ENCODE peak calls at places on chromosomes 3 and 15, in six cellular contexts. H, O, Z, X, J and Q are unnamed samples.

GRCh38 chr3:148599478-148599877 is 98.2 kb upstream of the AGTR1 start:
- DNase-seq in H (no peak), O (no peak), Z (no peak), X (no peak), J (no peak), Q (no peak)

GRCh38 chr15:70327328-70328136 is 229.8 kb upstream of the TLE3 start:
- DNase-seq in H (no peak), O (no peak), Z (no peak), X (no peak), J (no peak), Q (no peak)

GRCh38 chr15:91889143-91889815 is 35.8 kb downstream of the SLCO3A1 start:
- DNase-seq in H (no peak), O (no peak), Z (no peak), X (no peak), J (no peak), Q (no peak)

GRCh38 chr15:66617137-66618090 is 51.6 kb upstream of the LCTL start:
- DNase-seq in H (peak), O (no peak), Z (no peak), X (no peak), J (no peak), Q (no peak)

GRCh38 chr3:148332509-148332908 is 365.2 kb upstream of the AGTR1 start:
- DNase-seq in H (no peak), O (no peak), Z (no peak), X (no peak), J (no peak), Q (no peak)

GRCh38 chr15:41231536-41231935 is 468 bp downstream of the CHP1 start:
- DNase-seq in H (no peak), O (no peak), Z (no peak), X (no peak), J (no peak), Q (no peak)

GRCh38 chr3:162641317-162641716 is 1144.7 kb downstream of the OTOL1 start:
- DNase-seq in H (no peak), O (no peak), Z (no peak), X (no peak), J (no peak), Q (no peak)

GRCh38 chr3:180980612-180981011 is 8.9 kb downstream of the DNAJC19 start:
- DNase-seq in H (no peak), O (no peak), Z (no peak), X (no peak), J (no peak), Q (no peak)

GRCh38 chr3:89227634-89228033 is 120.2 kb downstream of the EPHA3 start:
- DNase-seq in H (no peak), O (no peak), Z (no peak), X (no peak), J (no peak), Q (no peak)

GRCh38 chr15:37261685-37262084 is 161.3 kb upstream of the MEIS2 start:
- DNase-seq in H (no peak), O (no peak), Z (no peak), X (no peak), J (no peak), Q (no peak)

GRCh38 chr15:51227967-51228783 is 110.2 kb downstream of the CYP19A1 start:
- DNase-seq in H (peak), O (peak), Z (peak), X (peak), J (peak), Q (peak)

GRCh38 chr15:98755138-98755537 is 106.8 kb downstream of the IGF1R start:
- DNase-seq in H (no peak), O (no peak), Z (no peak), X (no peak), J (no peak), Q (no peak)

GRCh38 chr3:183247190-183247589 is 5.9 kb upstream of the B3GNT5 start:
- DNase-seq in H (no peak), O (no peak), Z (no peak), X (no peak), J (no peak), Q (no peak)

GRCh38 chr15:83106994-83107840 is at the start of gene TM6SF1:
- DNase-seq in H (no peak), O (peak), Z (no peak), X (no peak), J (peak), Q (peak)

GRCh38 chr3:187985636-187986035 is 168.3 kb upstream of the LPP start:
- DNase-seq in H (no peak), O (no peak), Z (no peak), X (no peak), J (no peak), Q (no peak)

GRCh38 chr3:11596387-11596786 is 47.3 kb downstream of the VGLL4 start:
- DNase-seq in H (no peak), O (no peak), Z (no peak), X (no peak), J (no peak), Q (no peak)

GRCh38 chr3:133466531-133467386 is 66.9 kb downstream of the BFSP2 start:
- DNase-seq in H (no peak), O (no peak), Z (no peak), X (no peak), J (no peak), Q (no peak)

GRCh38 chr15:41621200-41622193 is 38.7 kb upstream of the MGA start:
- DNase-seq in H (peak), O (no peak), Z (peak), X (peak), J (peak), Q (peak)

GRCh38 chr3:51975857-51976549 is 1.1 kb downstream of the ABHD14A start:
- DNase-seq in H (peak), O (peak), Z (no peak), X (no peak), J (no peak), Q (no peak)

GRCh38 chr15:58201536-58201935 is 63.4 kb downstream of the AQP9 start:
- DNase-seq in H (no peak), O (no peak), Z (no peak), X (no peak), J (no peak), Q (no peak)

GRCh38 chr3:147371141-147371540 is 35.2 kb downstream of the ZIC4 start:
- DNase-seq in H (no peak), O (no peak), Z (no peak), X (no peak), J (no peak), Q (no peak)

GRCh38 chr3:170725285-170725731 is 139.4 kb upstream of the SLC7A14 start:
- DNase-seq in H (no peak), O (no peak), Z (no peak), X (no peak), J (no peak), Q (no peak)

GRCh38 chr3:185558395-185558794 is 6.0 kb upstream of the LIPH start:
- DNase-seq in H (peak), O (peak), Z (no peak), X (no peak), J (no peak), Q (no peak)

GRCh38 chr15:79089331-79089889 is 1.2 kb downstream of the RASGRF1 start:
- DNase-seq in H (no peak), O (no peak), Z (no peak), X (no peak), J (peak), Q (no peak)

GRCh38 chr3:162263596-162263995 is 767.0 kb downstream of the OTOL1 start:
- DNase-seq in H (no peak), O (no peak), Z (no peak), X (no peak), J (no peak), Q (no peak)

GRCh38 chr15:80404057-80404718 is at the start of gene ARNT2:
- DNase-seq in H (no peak), O (no peak), Z (no peak), X (no peak), J (peak), Q (peak)

GRCh38 chr15:69129026-69129385 is 31.4 kb upstream of the GLCE start:
- DNase-seq in H (no peak), O (no peak), Z (no peak), X (no peak), J (no peak), Q (no peak)

GRCh38 chr15:69121198-69121828 is 39.1 kb upstream of the GLCE start:
- DNase-seq in H (no peak), O (no peak), Z (no peak), X (no peak), J (no peak), Q (no peak)

GRCh38 chr15:69127226-69127625 is 33.2 kb upstream of the GLCE start:
- DNase-seq in H (no peak), O (no peak), Z (no peak), X (no peak), J (no peak), Q (no peak)

GRCh38 chr15:69125236-69125635 is 35.2 kb upstream of the GLCE start:
- DNase-seq in H (no peak), O (no peak), Z (no peak), X (no peak), J (no peak), Q (no peak)

DNA sequence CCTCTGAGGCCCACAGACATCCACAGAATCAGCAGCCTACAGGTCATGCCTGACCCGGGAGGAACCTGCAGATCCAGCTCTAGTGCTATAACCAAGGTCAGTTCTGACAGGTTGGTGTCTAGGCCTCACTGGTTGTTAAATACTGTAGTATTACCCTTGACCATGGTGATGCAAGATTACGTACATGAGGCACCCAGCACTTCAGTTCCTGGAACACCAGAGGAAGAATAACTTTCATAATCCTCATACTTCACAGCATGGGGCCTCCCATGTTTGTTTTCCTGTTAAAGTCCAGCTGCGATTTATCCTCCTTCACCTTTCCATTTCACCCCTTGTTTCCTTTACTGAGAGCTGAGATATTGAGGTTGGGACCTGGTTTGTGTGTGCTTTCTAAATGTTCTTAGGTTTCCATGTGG is 34.4 kb upstream of the GLCE start:
- DNase-seq in H (peak), O (no peak), Z (no peak), X (no peak), J (no peak), Q (no peak)
- TF ChIP-seq POLR2AphosphoS5 in H (no peak), O (no peak), Z (no peak), X (no peak), J (no peak), Q (no peak)

DNA sequence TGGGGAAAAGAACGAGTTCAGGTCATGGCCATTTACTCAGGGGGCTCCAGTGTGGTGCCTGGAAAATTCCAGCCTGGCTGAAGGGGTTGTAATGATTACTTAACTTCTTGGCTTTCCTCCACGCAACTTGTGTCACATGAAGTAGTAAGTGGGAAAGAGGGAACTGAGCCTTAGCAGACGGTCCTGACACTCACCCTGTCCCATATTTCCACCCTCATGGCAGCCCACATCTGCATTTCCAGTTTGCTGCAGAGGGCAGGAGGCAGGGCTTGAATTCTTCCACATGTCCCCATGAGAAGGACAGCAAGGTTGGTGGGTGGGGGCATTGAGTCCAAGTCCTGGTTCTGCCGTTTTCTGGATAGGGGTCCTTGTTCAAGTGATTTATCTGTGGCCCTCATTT is 7.8 kb upstream of the CAMP start:
- DNase-seq in H (no peak), O (no peak), Z (no peak), X (no peak), J (no peak), Q (no peak)
- TF ChIP-seq TAF1 in H (no peak), O (no peak), Z (no peak), X (no peak), J (no peak), Q (no peak)

GRCh38 chr15:60667190-60667868 is 188.4 kb upstream of the ICE2 start:
- DNase-seq in H (no peak), O (no peak), Z (no peak), X (no peak), J (no peak), Q (no peak)

GRCh38 chr15:60673156-60673555 is 194.2 kb upstream of the ICE2 start:
- DNase-seq in H (no peak), O (no peak), Z (no peak), X (no peak), J (no peak), Q (no peak)

GRCh38 chr15:60672400-60672799 is 193.5 kb upstream of the ICE2 start:
- DNase-seq in H (peak), O (no peak), Z (no peak), X (no peak), J (no peak), Q (no peak)

GRCh38 chr15:60669351-60669750 is 190.4 kb upstream of the ICE2 start:
- DNase-seq in H (no peak), O (no peak), Z (no peak), X (no peak), J (no peak), Q (no peak)

DNA sequence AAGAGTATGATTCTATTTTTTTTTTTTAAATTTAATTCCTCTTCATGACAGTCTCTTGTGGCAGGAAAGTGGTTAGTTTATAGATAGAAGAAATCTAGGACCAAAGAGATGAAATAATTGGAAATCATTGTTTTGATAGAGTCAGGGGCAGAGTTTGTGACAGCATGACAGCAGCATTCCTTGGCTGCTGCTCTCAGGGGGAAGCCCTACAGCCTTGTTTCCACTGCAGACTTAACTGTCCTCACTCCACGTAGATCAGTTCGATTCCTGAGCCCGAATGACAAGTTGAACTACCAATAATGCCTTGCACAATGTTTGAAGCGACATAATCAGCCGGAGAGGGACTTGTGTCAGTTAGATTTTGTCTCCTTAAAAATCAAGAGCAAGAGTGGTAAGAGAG is 189.0 kb upstream of the ICE2 start:
- DNase-seq in H (no peak), O (no peak), Z (no peak), X (no peak), J (no peak), Q (no peak)
- TF ChIP-seq POLR2A in H (no peak), O (no peak), Z (no peak), X (no peak), J (no peak), Q (no peak)

GRCh38 chr3:128560768-128561167 is 67.8 kb upstream of the GATA2 start:
- DNase-seq in H (no peak), O (no peak), Z (no peak), X (no peak), J (no peak), Q (no peak)
- TF ChIP-seq POLR2AphosphoS5 in H (no peak), O (no peak), Z (no peak), X (no peak), J (no peak), Q (no peak)